ENCODE peak calls at places on chromosomes 1 and 21, in ten cellular contexts. I, R, C, T, U, M, X, O, B and Z are unnamed samples.

GRCh38 chr1:198829356-198829755 is 190.5 kb downstream of the PTPRC start:
- DNase-seq in I (no peak), R (no peak), C (no peak), T (no peak), U (no peak), M (no peak), X (no peak), O (no peak), B (no peak), Z (no peak)

GRCh38 chr1:205541161-205541886 is 36.9 kb downstream of the CDK18 start:
- DNase-seq in I (no peak), R (no peak), C (no peak), T (no peak), U (no peak), M (no peak), X (no peak), O (no peak), B (no peak), Z (no peak)

GRCh38 chr1:234618726-234619049 is 8.7 kb upstream of the IRF2BP2 start:
- DNase-seq in I (no peak), R (no peak), C (no peak), T (no peak), U (no peak), M (no peak), X (no peak), O (no peak), B (no peak), Z (no peak)

GRCh38 chr21:38244885-38245869 is 11.6 kb upstream of the KCNJ15 start:
- DNase-seq in I (peak), R (peak), C (peak), T (no peak), U (no peak), M (peak), X (no peak), O (peak), B (no peak), Z (peak)

GRCh38 chr1:234960722-234961467 is 167.7 kb downstream of the TOMM20 start:
- DNase-seq in I (no peak), R (no peak), C (no peak), T (no peak), U (no peak), M (no peak), X (no peak), O (no peak), B (no peak), Z (peak)

GRCh38 chr1:4653328-4653660 is 1.1 kb upstream of the AJAP1 start:
- DNase-seq in I (no peak), R (no peak), C (no peak), T (no peak), U (no peak), M (no peak), X (no peak), O (no peak), B (no peak), Z (no peak)

GRCh38 chr21:34037446-34037845 is 35.9 kb upstream of the MRPS6 start:
- DNase-seq in I (no peak), R (no peak), C (no peak), T (no peak), U (no peak), M (no peak), X (no peak), O (peak), B (no peak), Z (peak)

GRCh38 chr1:178284059-178284458 is 190.2 kb downstream of the RASAL2 start:
- DNase-seq in I (no peak), R (no peak), C (no peak), T (no peak), U (no peak), M (no peak), X (no peak), O (no peak), B (no peak), Z (no peak)

GRCh38 chr1:78577257-78578100 is 42.8 kb upstream of the IFI44L start:
- DNase-seq in I (no peak), R (no peak), C (no peak), T (no peak), U (no peak), M (peak), X (no peak), O (no peak), B (no peak), Z (no peak)

GRCh38 chr1:201640624-201641023 is 101.7 kb downstream of the NAV1 start:
- DNase-seq in I (no peak), R (no peak), C (no peak), T (no peak), U (no peak), M (peak), X (no peak), O (no peak), B (peak), Z (no peak)

GRCh38 chr1:84504580-84505021 is 1.6 kb upstream of the SPATA1 start:
- DNase-seq in I (no peak), R (peak), C (peak), T (no peak), U (no peak), M (peak), X (no peak), O (peak), B (no peak), Z (peak)

GRCh38 chr1:214491468-214492120 is 59.8 kb downstream of the PTPN14 start:
- DNase-seq in I (no peak), R (no peak), C (no peak), T (no peak), U (no peak), M (no peak), X (no peak), O (no peak), B (no peak), Z (no peak)

GRCh38 chr1:182957902-182958395 is 5.0 kb upstream of the SHCBP1L start:
- DNase-seq in I (no peak), R (no peak), C (no peak), T (no peak), U (no peak), M (no peak), X (no peak), O (no peak), B (no peak), Z (no peak)

GRCh38 chr1:64980745-64981601 is 14.6 kb upstream of the JAK1 start:
- DNase-seq in I (no peak), R (no peak), C (no peak), T (no peak), U (no peak), M (no peak), X (no peak), O (no peak), B (no peak), Z (peak)

GRCh38 chr1:83626603-83627002 is 372.3 kb downstream of the TTLL7 start:
- DNase-seq in I (no peak), R (no peak), C (no peak), T (no peak), U (peak), M (no peak), X (no peak), O (no peak), B (no peak), Z (peak)

GRCh38 chr1:223754681-223755431 is 42.5 kb downstream of the CAPN2 start:
- DNase-seq in I (no peak), R (no peak), C (no peak), T (no peak), U (no peak), M (no peak), X (no peak), O (no peak), B (no peak), Z (no peak)

GRCh38 chr1:43140010-43140409 is 32.1 kb downstream of the EBNA1BP2 start:
- DNase-seq in I (no peak), R (no peak), C (no peak), T (no peak), U (no peak), M (no peak), X (no peak), O (no peak), B (no peak), Z (no peak)

GRCh38 chr1:45979074-45979777 is 153.2 kb downstream of the PIK3R3 start:
- DNase-seq in I (no peak), R (no peak), C (no peak), T (no peak), U (peak), M (no peak), X (peak), O (no peak), B (no peak), Z (peak)

GRCh38 chr1:198553017-198553416 is 12.5 kb upstream of the ATP6V1G3 start:
- DNase-seq in I (no peak), R (no peak), C (no peak), T (no peak), U (no peak), M (no peak), X (no peak), O (no peak), B (no peak), Z (no peak)

GRCh38 chr1:111602974-111603373 is 16.6 kb upstream of the RAP1A start:
- DNase-seq in I (no peak), R (no peak), C (peak), T (no peak), U (no peak), M (no peak), X (no peak), O (no peak), B (no peak), Z (no peak)

GRCh38 chr1:204128964-204129896 is 22.6 kb downstream of the ETNK2 start:
- DNase-seq in I (peak), R (peak), C (peak), T (peak), U (peak), M (no peak), X (peak), O (peak), B (peak), Z (peak)

GRCh38 chr1:11229178-11229577 is 33.2 kb downstream of the MTOR start:
- DNase-seq in I (no peak), R (no peak), C (no peak), T (no peak), U (no peak), M (no peak), X (peak), O (no peak), B (no peak), Z (no peak)

GRCh38 chr1:158961178-158961577 is 29.8 kb downstream of the PYHIN1 start:
- DNase-seq in I (no peak), R (no peak), C (no peak), T (no peak), U (no peak), M (no peak), X (no peak), O (no peak), B (no peak), Z (no peak)

GRCh38 chr1:101236546-101237228 is at the start of gene S1PR1:
- DNase-seq in I (peak), R (no peak), C (peak), T (peak), U (no peak), M (no peak), X (no peak), O (peak), B (peak), Z (peak)

GRCh38 chr1:6445062-6445763 is 20.6 kb downstream of the ESPN start:
- DNase-seq in I (no peak), R (no peak), C (peak), T (no peak), U (peak), M (no peak), X (no peak), O (peak), B (no peak), Z (peak)

GRCh38 chr1:115432061-115432460 is 94.0 kb upstream of the NGF start:
- DNase-seq in I (no peak), R (no peak), C (no peak), T (no peak), U (no peak), M (no peak), X (no peak), O (peak), B (no peak), Z (peak)

GRCh38 chr1:45694823-45695222 is 6.8 kb downstream of the TMEM69 start:
- DNase-seq in I (no peak), R (no peak), C (no peak), T (no peak), U (no peak), M (no peak), X (no peak), O (no peak), B (no peak), Z (no peak)

GRCh38 chr1:110239491-110240430 is 29.6 kb downstream of the KCNC4 start:
- DNase-seq in I (no peak), R (no peak), C (no peak), T (no peak), U (no peak), M (no peak), X (peak), O (no peak), B (no peak), Z (no peak)

GRCh38 chr1:245156736-245157505 is 2.1 kb downstream of the KIF26B start:
- DNase-seq in I (no peak), R (no peak), C (peak), T (no peak), U (peak), M (no peak), X (peak), O (no peak), B (peak), Z (peak)

GRCh38 chr1:2460203-2460602 is 15.9 kb upstream of the PLCH2 start:
- DNase-seq in I (no peak), R (no peak), C (no peak), T (no peak), U (no peak), M (no peak), X (no peak), O (no peak), B (no peak), Z (no peak)

GRCh38 chr1:3403011-3403345 is 51.5 kb upstream of the ARHGEF16 start:
- DNase-seq in I (no peak), R (no peak), C (no peak), T (no peak), U (no peak), M (no peak), X (no peak), O (no peak), B (no peak), Z (no peak)

GRCh38 chr1:7634841-7635240 is 136.3 kb upstream of the VAMP3 start:
- DNase-seq in I (no peak), R (no peak), C (no peak), T (no peak), U (no peak), M (no peak), X (no peak), O (no peak), B (no peak), Z (no peak)

GRCh38 chr1:225940385-225941151 is 452 bp downstream of the LEFTY2 start:
- DNase-seq in I (no peak), R (no peak), C (no peak), T (no peak), U (no peak), M (no peak), X (no peak), O (no peak), B (no peak), Z (no peak)

GRCh38 chr1:6126028-6126427 is 54.1 kb downstream of the CHD5 start:
- DNase-seq in I (no peak), R (no peak), C (no peak), T (no peak), U (no peak), M (no peak), X (no peak), O (no peak), B (no peak), Z (no peak)

GRCh38 chr1:156099282-156099681 is 15.2 kb upstream of the LMNA start:
- DNase-seq in I (no peak), R (no peak), C (no peak), T (no peak), U (no peak), M (no peak), X (no peak), O (no peak), B (no peak), Z (no peak)

GRCh38 chr1:206430031-206430983 is 40.0 kb upstream of the IKBKE start:
- DNase-seq in I (no peak), R (peak), C (no peak), T (no peak), U (no peak), M (peak), X (no peak), O (peak), B (no peak), Z (no peak)

GRCh38 chr1:161730050-161730564 is 8.8 kb downstream of the FCRLB start:
- DNase-seq in I (no peak), R (peak), C (peak), T (no peak), U (no peak), M (peak), X (no peak), O (peak), B (no peak), Z (peak)